ENCODE peak calls at places on chromosomes 1 and 21, in five cellular contexts. Y, F, M, X and J are unnamed samples.

GRCh38 chr1:93964777-93965200 is 55.6 kb upstream of the GCLM start:
- DNase-seq in Y (peak; percentile 7), M (no peak), F (no peak), X (peak; percentile 90), J (peak; percentile 53)

GRCh38 chr21:37380349-37381323 is 14.1 kb downstream of the DYRK1A start:
- DNase-seq in M (no peak), F (no peak), X (peak; percentile 49), Y (no peak), J (no peak)

GRCh38 chr1:53158900-53159299 is 16.5 kb upstream of the SLC1A7 start:
- DNase-seq in Y (no peak), F (no peak), X (no peak), M (no peak), J (no peak)

GRCh38 chr1:81345110-81345509 is 455.6 kb upstream of the ADGRL2 start:
- DNase-seq in Y (no peak), M (no peak), F (no peak), X (no peak), J (no peak)

GRCh38 chr1:244801246-244801645 is 34.2 kb upstream of the COX20 start:
- DNase-seq in M (peak; percentile 29), X (peak; percentile 52), F (peak; percentile 90), Y (peak; percentile 34), J (peak; percentile 34)

GRCh38 chr21:33300701-33301631 is 23.8 kb upstream of the IFNAR1 start:
- DNase-seq in M (no peak), X (no peak), Y (no peak), F (peak; percentile 76), J (peak; percentile 70)

GRCh38 chr1:12620142-12620865 is 2.3 kb upstream of the DHRS3 start:
- DNase-seq in Y (no peak), F (no peak), M (no peak), X (no peak), J (no peak)

GRCh38 chr1:19220080-19220846 is 10.2 kb upstream of the UBR4 start:
- DNase-seq in X (no peak), Y (no peak), F (no peak), M (no peak), J (no peak)

GRCh38 chr1:160214481-160215140 is 9.4 kb downstream of the PEA15 start:
- DNase-seq in F (no peak), Y (no peak), X (peak; percentile 38), M (no peak), J (no peak)

GRCh38 chr1:245512181-245512888 is 357.6 kb downstream of the KIF26B start:
- DNase-seq in M (no peak), X (no peak), F (no peak), Y (peak; percentile 32), J (peak; percentile 74)

GRCh38 chr21:16563795-16564194 is 834.0 kb downstream of the USP25 start:
- DNase-seq in M (no peak), X (no peak), F (no peak), Y (no peak), J (no peak)

GRCh38 chr21:42455196-42455595 is 40.8 kb downstream of the RSPH1 start:
- DNase-seq in F (peak; percentile 34), Y (no peak), X (peak; percentile 80), M (no peak), J (no peak)

GRCh38 chr21:44517175-44517899 is 22.7 kb downstream of the KRTAP10-1 start:
- DNase-seq in F (peak; percentile 61), M (no peak), X (no peak), Y (peak; percentile 6), J (no peak)

GRCh38 chr1:100699744-100700143 is 19.8 kb upstream of the VCAM1 start:
- DNase-seq in M (no peak), F (no peak), X (no peak), Y (peak; percentile 80), J (peak; percentile 68)

GRCh38 chr21:43209575-43210453 is 41.0 kb downstream of the CRYAA start:
- DNase-seq in M (no peak), X (peak; percentile 27), Y (peak; percentile 6), F (no peak), J (peak; percentile 67)

GRCh38 chr1:89198081-89198480 is 661 bp downstream of the GBP4 start:
- DNase-seq in M (no peak), X (no peak), F (no peak), Y (no peak), J (no peak)

GRCh38 chr1:32500387-32501209 is 35.7 kb downstream of the ZBTB8B start:
- DNase-seq in Y (peak; percentile 49), M (peak; percentile 63), F (peak; percentile 21), X (peak; percentile 78), J (peak; percentile 60)

GRCh38 chr1:109947582-109948284 is 36.8 kb upstream of the AHCYL1 start:
- DNase-seq in M (no peak), Y (no peak), X (no peak), F (no peak), J (no peak)

GRCh38 chr1:100719490-100719889 is at the start of gene VCAM1:
- DNase-seq in F (no peak), Y (no peak), X (no peak), M (peak; percentile 18), J (peak; percentile 81)

GRCh38 chr1:32339363-32339978 is 3.4 kb upstream of the MARCKSL1 start:
- DNase-seq in Y (peak; percentile 17), M (peak; percentile 50), X (peak; percentile 85), F (no peak), J (peak; percentile 43)

GRCh38 chr1:228830954-228831481 is 95.7 kb downstream of the RHOU start:
- DNase-seq in F (no peak), Y (peak; percentile 45), M (peak; percentile 22), X (peak; percentile 61), J (peak; percentile 67)

GRCh38 chr1:218611916-218612580 is 266.9 kb downstream of the TGFB2 start:
- DNase-seq in X (no peak), F (no peak), Y (no peak), M (no peak), J (no peak)

GRCh38 chr1:7371926-7372325 is 399.2 kb upstream of the VAMP3 start:
- DNase-seq in X (no peak), Y (no peak), M (no peak), F (no peak), J (no peak)

GRCh38 chr1:164589408-164589807 is 30.4 kb downstream of the PBX1 start:
- DNase-seq in M (no peak), X (no peak), Y (no peak), F (no peak), J (no peak)

GRCh38 chr1:164589961-164590507 is 31.1 kb downstream of the PBX1 start:
- DNase-seq in X (no peak), M (no peak), Y (no peak), F (no peak), J (no peak)

GRCh38 chr1:164590592-164590991 is 31.6 kb downstream of the PBX1 start:
- DNase-seq in Y (no peak), F (no peak), M (no peak), X (no peak), J (no peak)

GRCh38 chr1:164587617-164588367 is 28.8 kb downstream of the PBX1 start:
- DNase-seq in F (no peak), M (no peak), X (no peak), Y (no peak), J (no peak)

GRCh38 chr1:164588388-164589341 is 29.7 kb downstream of the PBX1 start:
- DNase-seq in F (no peak), Y (peak; percentile 94), X (no peak), M (no peak), J (peak; percentile 86)
- H3K4me3 ChIP-seq in F (no peak overlapping the region), Y (peak overlapping the region; percentile 53), X (no peak overlapping the region), M (no peak overlapping the region), J (peak overlapping the region; percentile 51)

GRCh38 chr1:217333939-217334338 is 297.0 kb downstream of the GPATCH2 start:
- DNase-seq in F (peak; percentile 33), X (peak; percentile 42), M (no peak), Y (peak; percentile 52), J (peak; percentile 10)
- TF ChIP-seq CTCF in F (peak; percentile 81), X (peak; percentile 80), M (peak; percentile 74), Y (peak; percentile 84), J (peak; percentile 72)

GRCh38 chr1:156285437-156285836 is 1.3 kb downstream of the TMEM79 start:
- DNase-seq in Y (no peak), M (no peak), F (no peak), X (no peak), J (no peak)
- H3K4me3 ChIP-seq in Y (no peak overlapping the region), M (no peak overlapping the region), F (no peak overlapping the region), X (peak overlapping the region; percentile 77), J (no peak overlapping the region)

GRCh38 chr1:41313661-41314131 is 47.5 kb upstream of the FOXO6 start:
- DNase-seq in M (no peak), Y (peak; percentile 14), X (peak; percentile 19), F (peak; percentile 38), J (peak; percentile 19)
- TF ChIP-seq CTCF in M (peak; percentile 73), Y (peak; percentile 44), X (peak; percentile 50), F (peak; percentile 81), J (peak; percentile 67)

GRCh38 chr1:31238612-31238985 is 1.1 kb downstream of the NKAIN1 start:
- DNase-seq in F (no peak), Y (no peak), X (no peak), M (no peak), J (no peak)
- H3K4me3 ChIP-seq in F (no peak overlapping the region), Y (peak overlapping the region; percentile 27), X (no peak overlapping the region), M (no peak overlapping the region), J (no peak overlapping the region)

GRCh38 chr1:1142844-1143243 is 27.0 kb upstream of the C1orf159 start:
- DNase-seq in M (no peak), F (no peak), Y (no peak), X (no peak), J (no peak)

GRCh38 chr1:1145547-1145914 is 28.1 kb upstream of the TTLL10 start:
- DNase-seq in F (no peak), M (no peak), X (no peak), Y (no peak), J (no peak)

GRCh38 chr1:1144843-1145546 is 28.7 kb upstream of the TTLL10 start:
- DNase-seq in X (no peak), F (no peak), Y (no peak), M (no peak), J (no peak)

GRCh38 chr1:1143636-1144035 is 27.7 kb upstream of the C1orf159 start:
- DNase-seq in Y (no peak), M (no peak), F (no peak), X (no peak), J (no peak)

GRCh38 chr1:1144122-1144842 is 28.4 kb upstream of the C1orf159 start:
- DNase-seq in X (peak; percentile 51), Y (no peak), M (peak; percentile 71), F (peak; percentile 85), J (no peak)
- TF ChIP-seq CTCF in X (no peak), Y (no peak), M (no peak), F (no peak), J (no peak)

GRCh38 chr1:6035265-6035664 is 10.4 kb upstream of the KCNAB2 start:
- DNase-seq in F (no peak), Y (no peak), M (no peak), X (no peak), J (no peak)

GRCh38 chr1:6033124-6033523 is 12.6 kb upstream of the KCNAB2 start:
- DNase-seq in M (no peak), Y (no peak), F (no peak), X (no peak), J (no peak)

GRCh38 chr1:6034750-6035096 is 11.0 kb upstream of the KCNAB2 start:
- DNase-seq in Y (no peak), M (no peak), X (no peak), F (no peak), J (no peak)

GRCh38 chr1:6035719-6036118 is 10.0 kb upstream of the KCNAB2 start:
- DNase-seq in F (no peak), M (no peak), X (no peak), Y (no peak), J (no peak)

GRCh38 chr1:6033986-6034749 is 11.5 kb upstream of the KCNAB2 start:
- DNase-seq in Y (no peak), X (peak; percentile 49), F (peak; percentile 12), M (no peak), J (no peak)
- H3K4me3 ChIP-seq in Y (no peak overlapping the region), X (no peak overlapping the region), F (no peak overlapping the region), M (no peak overlapping the region), J (no peak overlapping the region)